ENCODE peak calls at places on chromosomes 3 and 15, in eight cellular contexts. F is AG08395; S is progenitor cell of endocrine pancreas; N is SW480; H is amygdala; M is CD8-positive, alpha-beta memory T cell; P is NCI-H1694; J is WTC11. C is an unnamed sample.

GRCh38 chr15:97804950-97805349 is 155.6 kb upstream of the ARRDC4 start:
- DNase-seq in F (no peak), M (no peak), J (no peak), H (no peak), N (no peak), P (no peak), S (no peak), C (no peak)

GRCh38 chr3:52541050-52541449 is 4.6 kb downstream of the UQCC5 start:
- DNase-seq in F (no peak), S (no peak), J (no peak), N (no peak), P (no peak), H (no peak), M (no peak), C (no peak)

GRCh38 chr15:39180494-39180930 is 400.4 kb upstream of the THBS1 start:
- DNase-seq in J (no peak), P (no peak), S (no peak), F (peak; percentile 30), N (no peak), M (no peak), H (no peak), C (no peak)

GRCh38 chr3:24133942-24134341 is 188.9 kb downstream of the NR1D2 start:
- DNase-seq in P (no peak), M (no peak), F (no peak), H (no peak), N (no peak), S (no peak), J (no peak), C (no peak)

GRCh38 chr3:86733257-86733656 is 257.7 kb downstream of the VGLL3 start:
- DNase-seq in N (no peak), M (no peak), H (no peak), P (no peak), S (no peak), F (no peak), J (no peak), C (no peak)

GRCh38 chr15:36177590-36178281 is 401.7 kb upstream of the CDIN1 start:
- DNase-seq in S (no peak), N (no peak), H (no peak), M (no peak), F (peak; percentile 44), P (peak; percentile 56), J (no peak), C (no peak)

GRCh38 chr3:30232546-30232945 is 373.9 kb upstream of the TGFBR2 start:
- DNase-seq in M (no peak), J (no peak), P (no peak), H (no peak), F (no peak), N (no peak), S (no peak), C (no peak)

GRCh38 chr15:51253385-51253784 is 85.0 kb downstream of the CYP19A1 start:
- DNase-seq in N (no peak), F (no peak), P (no peak), H (no peak), S (no peak), M (no peak), J (no peak), C (no peak)

GRCh38 chr3:6168242-6168641 is 692.7 kb upstream of the GRM7 start:
- DNase-seq in P (no peak), N (no peak), S (no peak), F (no peak), M (no peak), J (no peak), H (no peak), C (no peak)

GRCh38 chr3:197749315-197749600 is 425 bp upstream of the FYTTD1 start:
- DNase-seq in P (peak; percentile 69), M (peak; percentile 43), F (peak; percentile 40), S (no peak), H (no peak), J (peak; percentile 60), N (peak; percentile 78), C (peak; percentile 63)

GRCh38 chr3:149579838-149580542 is 77.8 kb downstream of the WWTR1 start:
- DNase-seq in S (no peak), F (peak; percentile 15), J (no peak), P (no peak), M (no peak), H (no peak), N (peak; percentile 76), C (peak; percentile 31)

GRCh38 chr15:77944002-77944867 is 133.3 kb downstream of the TBC1D2B start:
- DNase-seq in P (no peak), J (peak; percentile 76), M (peak; percentile 22), N (peak; percentile 71), H (peak; percentile 62), S (peak; percentile 59), F (peak; percentile 75), C (peak; percentile 91)

GRCh38 chr3:29454326-29454725 is 173.5 kb downstream of the RBMS3 start:
- DNase-seq in M (no peak), N (no peak), J (no peak), H (no peak), F (no peak), P (no peak), S (no peak), C (no peak)

GRCh38 chr3:134370611-134371451 is 3.4 kb downstream of the AMOTL2 start:
- DNase-seq in M (no peak), F (no peak), S (no peak), J (no peak), H (no peak), N (no peak), P (no peak), C (no peak)

GRCh38 chr3:14914777-14915113 is 32.6 kb upstream of the NR2C2 start:
- DNase-seq in F (no peak), M (no peak), P (no peak), H (no peak), N (no peak), S (no peak), J (no peak), C (no peak)

GRCh38 chr15:96402403-96402802 is 71.9 kb downstream of the NR2F2 start:
- DNase-seq in P (no peak), H (no peak), S (no peak), J (no peak), M (no peak), N (no peak), F (no peak), C (no peak)

GRCh38 chr3:48157950-48158376 is 30.3 kb downstream of the CDC25A start:
- DNase-seq in F (peak; percentile 80), M (peak; percentile 25), P (no peak), J (peak; percentile 82), H (no peak), N (peak; percentile 28), S (peak; percentile 34), C (peak; percentile 23)

GRCh38 chr3:65636326-65636725 is 402.4 kb downstream of the MAGI1 start:
- DNase-seq in P (peak; percentile 69), J (no peak), F (no peak), N (no peak), S (no peak), M (no peak), H (no peak), C (no peak)

GRCh38 chr3:117587416-117587815 is 877.8 kb downstream of the TUSC7 start:
- DNase-seq in P (no peak), S (no peak), H (no peak), F (no peak), N (no peak), M (no peak), J (no peak), C (no peak)

GRCh38 chr3:183518446-183519185 is 36.9 kb downstream of the KLHL6 start:
- DNase-seq in F (no peak), S (no peak), J (no peak), N (no peak), P (no peak), M (no peak), H (no peak), C (no peak)

GRCh38 chr3:157247391-157247790 is 87.4 kb upstream of the CCNL1 start:
- DNase-seq in H (no peak), P (no peak), J (no peak), F (no peak), S (no peak), M (no peak), N (no peak), C (no peak)

GRCh38 chr3:42013652-42014442 is 51.9 kb upstream of the ULK4 start:
- DNase-seq in J (peak; percentile 39), F (no peak), P (no peak), H (no peak), S (peak; percentile 23), N (peak; percentile 35), M (peak; percentile 22), C (no peak)

GRCh38 chr3:165196577-165197561 is 685 bp upstream of the SLITRK3 start:
- DNase-seq in F (no peak), J (peak; percentile 48), S (no peak), P (peak; percentile 38), H (no peak), M (no peak), N (no peak), C (peak; percentile 25)

GRCh38 chr3:164732166-164732565 is 346.1 kb downstream of the SI start:
- DNase-seq in M (no peak), P (no peak), N (no peak), S (no peak), H (no peak), J (no peak), F (peak; percentile 8), C (no peak)

GRCh38 chr3:9088431-9089353 is 125.4 kb upstream of the RAD18 start:
- DNase-seq in M (no peak), F (no peak), N (no peak), P (no peak), H (no peak), S (no peak), J (no peak), C (peak; percentile 60)

GRCh38 chr15:78087944-78088772 is 4.2 kb upstream of the SH2D7 start:
- DNase-seq in N (no peak), M (no peak), F (no peak), S (no peak), J (no peak), H (no peak), P (no peak), C (no peak)

GRCh38 chr15:64857421-64857820 is 15.7 kb downstream of the PLEKHO2 start:
- DNase-seq in J (no peak), S (no peak), N (no peak), M (no peak), P (no peak), H (no peak), F (peak; percentile 71), C (peak; percentile 60)

GRCh38 chr3:71035886-71036285 is 547.6 kb downstream of the FOXP1 start:
- DNase-seq in H (no peak), S (no peak), P (no peak), J (no peak), M (no peak), N (no peak), F (no peak), C (no peak)

GRCh38 chr3:104598848-104599501 is 767.7 kb upstream of the ALCAM start:
- DNase-seq in M (no peak), S (no peak), H (no peak), J (no peak), F (no peak), P (no peak), N (no peak), C (no peak)

GRCh38 chr3:179510496-179510895 is 52.2 kb upstream of the ACTL6A start:
- DNase-seq in H (no peak), J (no peak), S (no peak), P (no peak), N (no peak), M (no peak), F (no peak), C (no peak)

GRCh38 chr3:189331002-189331418 is 159.2 kb downstream of the TPRG1 start:
- DNase-seq in P (no peak), N (no peak), F (no peak), M (no peak), J (no peak), H (no peak), S (no peak), C (no peak)

GRCh38 chr15:41806291-41807181 is 21.4 kb upstream of the JMJD7 start:
- DNase-seq in H (no peak), M (no peak), P (no peak), N (no peak), S (no peak), F (no peak), J (peak; percentile 33), C (no peak)

GRCh38 chr15:27767918-27768640 is 331.0 kb downstream of the OCA2 start:
- DNase-seq in S (no peak), P (no peak), J (peak; percentile 44), M (no peak), N (no peak), F (no peak), H (no peak), C (no peak)

GRCh38 chr3:184004483-184004882 is 13.2 kb downstream of the ABCC5 start:
- DNase-seq in S (no peak), N (no peak), F (no peak), H (no peak), P (no peak), J (no peak), M (no peak), C (no peak)

C was measured in MG63.